ENCODE peak calls at places on chromosomes 13 and 19, in ten cellular contexts. One of them, this sample, is unnamed.

GRCh38 chr19:50418186-50419021 is at the start of gene SPIB:
- DNase-seq in stimulated activated CD8-positive, alpha-beta memory T cell treated with anti-CD3 and anti-CD28 coated beads, Interleukin-12 subunit alpha, Interleukin-12 subunit beta, amount 100 ng/mL, for 4 hours: no peak
- DNase-seq in EH: no peak
- DNase-seq in nephron progenitor cell: no peak
- DNase-seq in NCI-H2081: no peak
- DNase-seq in NCI-H2171 treated with DMSO at 0.1 percent for 48 hours: no peak
- DNase-seq in DMS153: no peak
- DNase-seq in amygdala: no peak
- DNase-seq in NCI-H1048: no peak
- DNase-seq in AG09309: no peak
- DNase-seq in this sample: no peak

GRCh38 chr19:42942187-42942789 is 5.3 kb upstream of the PSG7 start:
- DNase-seq in stimulated activated CD8-positive, alpha-beta memory T cell treated with anti-CD3 and anti-CD28 coated beads, Interleukin-12 subunit alpha, Interleukin-12 subunit beta, amount 100 ng/mL, for 4 hours: no peak
- DNase-seq in EH: no peak
- DNase-seq in nephron progenitor cell: no peak
- DNase-seq in NCI-H2081: no peak
- DNase-seq in NCI-H2171 treated with DMSO at 0.1 percent for 48 hours: no peak
- DNase-seq in DMS153: no peak
- DNase-seq in amygdala: no peak
- DNase-seq in NCI-H1048: no peak
- DNase-seq in AG09309: no peak
- DNase-seq in this sample: no peak

GRCh38 chr19:3359850-3360493 is 6.4 kb upstream of the NFIC start:
- DNase-seq in stimulated activated CD8-positive, alpha-beta memory T cell treated with anti-CD3 and anti-CD28 coated beads, Interleukin-12 subunit alpha, Interleukin-12 subunit beta, amount 100 ng/mL, for 4 hours: no peak
- DNase-seq in EH: no peak
- DNase-seq in nephron progenitor cell: peak
- DNase-seq in NCI-H2081: peak
- DNase-seq in NCI-H2171 treated with DMSO at 0.1 percent for 48 hours: no peak
- DNase-seq in DMS153: no peak
- DNase-seq in amygdala: no peak
- DNase-seq in NCI-H1048: no peak
- DNase-seq in AG09309: no peak
- DNase-seq in this sample: no peak

GRCh38 chr19:51784922-51785690 is 9.9 kb upstream of the FPR3 start:
- DNase-seq in stimulated activated CD8-positive, alpha-beta memory T cell treated with anti-CD3 and anti-CD28 coated beads, Interleukin-12 subunit alpha, Interleukin-12 subunit beta, amount 100 ng/mL, for 4 hours: no peak
- DNase-seq in EH: peak
- DNase-seq in nephron progenitor cell: no peak
- DNase-seq in NCI-H2081: no peak
- DNase-seq in NCI-H2171 treated with DMSO at 0.1 percent for 48 hours: no peak
- DNase-seq in DMS153: no peak
- DNase-seq in amygdala: no peak
- DNase-seq in NCI-H1048: no peak
- DNase-seq in AG09309: peak
- DNase-seq in this sample: no peak

GRCh38 chr13:75798353-75799245 is 162.5 kb downstream of the LMO7 start:
- DNase-seq in stimulated activated CD8-positive, alpha-beta memory T cell treated with anti-CD3 and anti-CD28 coated beads, Interleukin-12 subunit alpha, Interleukin-12 subunit beta, amount 100 ng/mL, for 4 hours: no peak
- DNase-seq in EH: peak
- DNase-seq in nephron progenitor cell: no peak
- DNase-seq in NCI-H2081: no peak
- DNase-seq in NCI-H2171 treated with DMSO at 0.1 percent for 48 hours: no peak
- DNase-seq in DMS153: no peak
- DNase-seq in amygdala: no peak
- DNase-seq in NCI-H1048: no peak
- DNase-seq in AG09309: peak
- DNase-seq in this sample: no peak

GRCh38 chr13:69243366-69243765 is 864.3 kb upstream of the ATXN8OS start:
- DNase-seq in stimulated activated CD8-positive, alpha-beta memory T cell treated with anti-CD3 and anti-CD28 coated beads, Interleukin-12 subunit alpha, Interleukin-12 subunit beta, amount 100 ng/mL, for 4 hours: no peak
- DNase-seq in EH: no peak
- DNase-seq in nephron progenitor cell: no peak
- DNase-seq in NCI-H2081: no peak
- DNase-seq in NCI-H2171 treated with DMSO at 0.1 percent for 48 hours: no peak
- DNase-seq in DMS153: peak
- DNase-seq in amygdala: no peak
- DNase-seq in NCI-H1048: no peak
- DNase-seq in AG09309: no peak
- DNase-seq in this sample: no peak

GRCh38 chr19:1299822-1300221 is 14.1 kb downstream of the EFNA2 start:
- DNase-seq in stimulated activated CD8-positive, alpha-beta memory T cell treated with anti-CD3 and anti-CD28 coated beads, Interleukin-12 subunit alpha, Interleukin-12 subunit beta, amount 100 ng/mL, for 4 hours: no peak
- DNase-seq in EH: no peak
- DNase-seq in nephron progenitor cell: no peak
- DNase-seq in NCI-H2081: no peak
- DNase-seq in NCI-H2171 treated with DMSO at 0.1 percent for 48 hours: no peak
- DNase-seq in DMS153: no peak
- DNase-seq in amygdala: no peak
- DNase-seq in NCI-H1048: no peak
- DNase-seq in AG09309: no peak
- DNase-seq in this sample: no peak

GRCh38 chr13:31699650-31700049 is 39.7 kb upstream of the RXFP2 start:
- DNase-seq in stimulated activated CD8-positive, alpha-beta memory T cell treated with anti-CD3 and anti-CD28 coated beads, Interleukin-12 subunit alpha, Interleukin-12 subunit beta, amount 100 ng/mL, for 4 hours: no peak
- DNase-seq in EH: peak
- DNase-seq in nephron progenitor cell: no peak
- DNase-seq in NCI-H2081: no peak
- DNase-seq in NCI-H2171 treated with DMSO at 0.1 percent for 48 hours: no peak
- DNase-seq in DMS153: no peak
- DNase-seq in amygdala: no peak
- DNase-seq in NCI-H1048: no peak
- DNase-seq in AG09309: no peak
- DNase-seq in this sample: no peak

GRCh38 chr19:2365201-2365970 is 5.3 kb downstream of the TMPRSS9 start:
- DNase-seq in stimulated activated CD8-positive, alpha-beta memory T cell treated with anti-CD3 and anti-CD28 coated beads, Interleukin-12 subunit alpha, Interleukin-12 subunit beta, amount 100 ng/mL, for 4 hours: no peak
- DNase-seq in EH: no peak
- DNase-seq in nephron progenitor cell: no peak
- DNase-seq in NCI-H2081: no peak
- DNase-seq in NCI-H2171 treated with DMSO at 0.1 percent for 48 hours: no peak
- DNase-seq in DMS153: no peak
- DNase-seq in amygdala: no peak
- DNase-seq in NCI-H1048: no peak
- DNase-seq in AG09309: no peak
- DNase-seq in this sample: no peak

GRCh38 chr13:99214691-99215090 is 14.0 kb downstream of the UBAC2 start:
- DNase-seq in stimulated activated CD8-positive, alpha-beta memory T cell treated with anti-CD3 and anti-CD28 coated beads, Interleukin-12 subunit alpha, Interleukin-12 subunit beta, amount 100 ng/mL, for 4 hours: no peak
- DNase-seq in EH: no peak
- DNase-seq in nephron progenitor cell: no peak
- DNase-seq in NCI-H2081: no peak
- DNase-seq in NCI-H2171 treated with DMSO at 0.1 percent for 48 hours: no peak
- DNase-seq in DMS153: no peak
- DNase-seq in amygdala: no peak
- DNase-seq in NCI-H1048: no peak
- DNase-seq in AG09309: no peak
- DNase-seq in this sample: no peak

GRCh38 chr13:111129465-111130110 is 14.5 kb downstream of the ARHGEF7 start:
- DNase-seq in stimulated activated CD8-positive, alpha-beta memory T cell treated with anti-CD3 and anti-CD28 coated beads, Interleukin-12 subunit alpha, Interleukin-12 subunit beta, amount 100 ng/mL, for 4 hours: no peak
- DNase-seq in EH: no peak
- DNase-seq in nephron progenitor cell: no peak
- DNase-seq in NCI-H2081: no peak
- DNase-seq in NCI-H2171 treated with DMSO at 0.1 percent for 48 hours: no peak
- DNase-seq in DMS153: no peak
- DNase-seq in amygdala: no peak
- DNase-seq in NCI-H1048: no peak
- DNase-seq in AG09309: no peak
- DNase-seq in this sample: no peak

GRCh38 chr13:87661471-87661870 is 9.7 kb upstream of the SLITRK5 start:
- DNase-seq in stimulated activated CD8-positive, alpha-beta memory T cell treated with anti-CD3 and anti-CD28 coated beads, Interleukin-12 subunit alpha, Interleukin-12 subunit beta, amount 100 ng/mL, for 4 hours: no peak
- DNase-seq in EH: no peak
- DNase-seq in nephron progenitor cell: no peak
- DNase-seq in NCI-H2081: no peak
- DNase-seq in NCI-H2171 treated with DMSO at 0.1 percent for 48 hours: no peak
- DNase-seq in DMS153: no peak
- DNase-seq in amygdala: no peak
- DNase-seq in NCI-H1048: no peak
- DNase-seq in AG09309: no peak
- DNase-seq in this sample: no peak

GRCh38 chr19:52941941-52942370 is 18.7 kb upstream of the ZNF888 start:
- DNase-seq in stimulated activated CD8-positive, alpha-beta memory T cell treated with anti-CD3 and anti-CD28 coated beads, Interleukin-12 subunit alpha, Interleukin-12 subunit beta, amount 100 ng/mL, for 4 hours: no peak
- DNase-seq in EH: peak
- DNase-seq in nephron progenitor cell: peak
- DNase-seq in NCI-H2081: no peak
- DNase-seq in NCI-H2171 treated with DMSO at 0.1 percent for 48 hours: peak
- DNase-seq in DMS153: no peak
- DNase-seq in amygdala: no peak
- DNase-seq in NCI-H1048: no peak
- DNase-seq in AG09309: no peak
- DNase-seq in this sample: no peak

GRCh38 chr13:113029487-113030258 is 60.7 kb downstream of the MCF2L start:
- DNase-seq in stimulated activated CD8-positive, alpha-beta memory T cell treated with anti-CD3 and anti-CD28 coated beads, Interleukin-12 subunit alpha, Interleukin-12 subunit beta, amount 100 ng/mL, for 4 hours: peak
- DNase-seq in EH: peak
- DNase-seq in nephron progenitor cell: peak
- DNase-seq in NCI-H2081: peak
- DNase-seq in NCI-H2171 treated with DMSO at 0.1 percent for 48 hours: peak
- DNase-seq in DMS153: peak
- DNase-seq in amygdala: peak
- DNase-seq in NCI-H1048: no peak
- DNase-seq in AG09309: no peak
- DNase-seq in this sample: no peak

GRCh38 chr19:1999856-2000515 is 15.5 kb downstream of the BTBD2 start:
- DNase-seq in stimulated activated CD8-positive, alpha-beta memory T cell treated with anti-CD3 and anti-CD28 coated beads, Interleukin-12 subunit alpha, Interleukin-12 subunit beta, amount 100 ng/mL, for 4 hours: no peak
- DNase-seq in EH: no peak
- DNase-seq in nephron progenitor cell: no peak
- DNase-seq in NCI-H2081: no peak
- DNase-seq in NCI-H2171 treated with DMSO at 0.1 percent for 48 hours: no peak
- DNase-seq in DMS153: no peak
- DNase-seq in amygdala: no peak
- DNase-seq in NCI-H1048: no peak
- DNase-seq in AG09309: no peak
- DNase-seq in this sample: no peak

GRCh38 chr19:51187395-51188226 is 37.3 kb upstream of the CD33 start:
- DNase-seq in stimulated activated CD8-positive, alpha-beta memory T cell treated with anti-CD3 and anti-CD28 coated beads, Interleukin-12 subunit alpha, Interleukin-12 subunit beta, amount 100 ng/mL, for 4 hours: no peak
- DNase-seq in EH: no peak
- DNase-seq in nephron progenitor cell: no peak
- DNase-seq in NCI-H2081: no peak
- DNase-seq in NCI-H2171 treated with DMSO at 0.1 percent for 48 hours: no peak
- DNase-seq in DMS153: no peak
- DNase-seq in amygdala: no peak
- DNase-seq in NCI-H1048: no peak
- DNase-seq in AG09309: no peak
- DNase-seq in this sample: no peak

GRCh38 chr19:46733693-46734240 is 12.1 kb upstream of the FKRP start:
- DNase-seq in stimulated activated CD8-positive, alpha-beta memory T cell treated with anti-CD3 and anti-CD28 coated beads, Interleukin-12 subunit alpha, Interleukin-12 subunit beta, amount 100 ng/mL, for 4 hours: no peak
- DNase-seq in EH: no peak
- DNase-seq in nephron progenitor cell: no peak
- DNase-seq in NCI-H2081: no peak
- DNase-seq in NCI-H2171 treated with DMSO at 0.1 percent for 48 hours: no peak
- DNase-seq in DMS153: no peak
- DNase-seq in amygdala: no peak
- DNase-seq in NCI-H1048: no peak
- DNase-seq in AG09309: no peak
- DNase-seq in this sample: no peak

GRCh38 chr19:51751655-51752054 is at the start of gene FPR1:
- DNase-seq in stimulated activated CD8-positive, alpha-beta memory T cell treated with anti-CD3 and anti-CD28 coated beads, Interleukin-12 subunit alpha, Interleukin-12 subunit beta, amount 100 ng/mL, for 4 hours: no peak
- DNase-seq in EH: no peak
- DNase-seq in nephron progenitor cell: no peak
- DNase-seq in NCI-H2081: no peak
- DNase-seq in NCI-H2171 treated with DMSO at 0.1 percent for 48 hours: no peak
- DNase-seq in DMS153: no peak
- DNase-seq in amygdala: no peak
- DNase-seq in NCI-H1048: no peak
- DNase-seq in AG09309: no peak
- DNase-seq in this sample: no peak

GRCh38 chr13:32212420-32212819 is 102.7 kb downstream of the ZAR1L start:
- DNase-seq in stimulated activated CD8-positive, alpha-beta memory T cell treated with anti-CD3 and anti-CD28 coated beads, Interleukin-12 subunit alpha, Interleukin-12 subunit beta, amount 100 ng/mL, for 4 hours: no peak
- DNase-seq in EH: peak
- DNase-seq in nephron progenitor cell: no peak
- DNase-seq in NCI-H2081: no peak
- DNase-seq in NCI-H2171 treated with DMSO at 0.1 percent for 48 hours: no peak
- DNase-seq in DMS153: no peak
- DNase-seq in amygdala: no peak
- DNase-seq in NCI-H1048: no peak
- DNase-seq in AG09309: peak
- DNase-seq in this sample: no peak

GRCh38 chr19:55258476-55258827 is 365 bp downstream of the PPP6R1 start:
- DNase-seq in stimulated activated CD8-positive, alpha-beta memory T cell treated with anti-CD3 and anti-CD28 coated beads, Interleukin-12 subunit alpha, Interleukin-12 subunit beta, amount 100 ng/mL, for 4 hours: no peak
- DNase-seq in EH: no peak
- DNase-seq in nephron progenitor cell: peak
- DNase-seq in NCI-H2081: no peak
- DNase-seq in NCI-H2171 treated with DMSO at 0.1 percent for 48 hours: no peak
- DNase-seq in DMS153: no peak
- DNase-seq in amygdala: no peak
- DNase-seq in NCI-H1048: no peak
- DNase-seq in AG09309: no peak
- DNase-seq in this sample: no peak

GRCh38 chr13:44884076-44884729 is 105.1 kb downstream of the NUFIP1 start:
- DNase-seq in stimulated activated CD8-positive, alpha-beta memory T cell treated with anti-CD3 and anti-CD28 coated beads, Interleukin-12 subunit alpha, Interleukin-12 subunit beta, amount 100 ng/mL, for 4 hours: no peak
- DNase-seq in EH: peak
- DNase-seq in nephron progenitor cell: no peak
- DNase-seq in NCI-H2081: no peak
- DNase-seq in NCI-H2171 treated with DMSO at 0.1 percent for 48 hours: no peak
- DNase-seq in DMS153: no peak
- DNase-seq in amygdala: no peak
- DNase-seq in NCI-H1048: no peak
- DNase-seq in AG09309: no peak
- DNase-seq in this sample: no peak

GRCh38 chr13:48192536-48192935 is 40.5 kb upstream of the ITM2B start:
- DNase-seq in stimulated activated CD8-positive, alpha-beta memory T cell treated with anti-CD3 and anti-CD28 coated beads, Interleukin-12 subunit alpha, Interleukin-12 subunit beta, amount 100 ng/mL, for 4 hours: no peak
- DNase-seq in EH: no peak
- DNase-seq in nephron progenitor cell: no peak
- DNase-seq in NCI-H2081: no peak
- DNase-seq in NCI-H2171 treated with DMSO at 0.1 percent for 48 hours: peak
- DNase-seq in DMS153: no peak
- DNase-seq in amygdala: no peak
- DNase-seq in NCI-H1048: no peak
- DNase-seq in AG09309: no peak
- DNase-seq in this sample: no peak

GRCh38 chr13:19181621-19182485 is at the start of gene TUBA3C:
- DNase-seq in stimulated activated CD8-positive, alpha-beta memory T cell treated with anti-CD3 and anti-CD28 coated beads, Interleukin-12 subunit alpha, Interleukin-12 subunit beta, amount 100 ng/mL, for 4 hours: no peak
- DNase-seq in EH: no peak
- DNase-seq in nephron progenitor cell: no peak
- DNase-seq in NCI-H2081: no peak
- DNase-seq in NCI-H2171 treated with DMSO at 0.1 percent for 48 hours: no peak
- DNase-seq in DMS153: peak
- DNase-seq in amygdala: no peak
- DNase-seq in NCI-H1048: no peak
- DNase-seq in AG09309: no peak
- DNase-seq in this sample: no peak

GRCh38 chr19:6738726-6739389 is 622 bp upstream of the TRIP10 start:
- DNase-seq in stimulated activated CD8-positive, alpha-beta memory T cell treated with anti-CD3 and anti-CD28 coated beads, Interleukin-12 subunit alpha, Interleukin-12 subunit beta, amount 100 ng/mL, for 4 hours: no peak
- DNase-seq in EH: no peak
- DNase-seq in nephron progenitor cell: peak
- DNase-seq in NCI-H2081: no peak
- DNase-seq in NCI-H2171 treated with DMSO at 0.1 percent for 48 hours: peak
- DNase-seq in DMS153: no peak
- DNase-seq in amygdala: no peak
- DNase-seq in NCI-H1048: no peak
- DNase-seq in AG09309: no peak
- DNase-seq in this sample: peak

GRCh38 chr19:29524912-29525870 is 603 bp upstream of the VSTM2B start:
- DNase-seq in stimulated activated CD8-positive, alpha-beta memory T cell treated with anti-CD3 and anti-CD28 coated beads, Interleukin-12 subunit alpha, Interleukin-12 subunit beta, amount 100 ng/mL, for 4 hours: no peak
- DNase-seq in EH: no peak
- DNase-seq in nephron progenitor cell: peak
- DNase-seq in NCI-H2081: no peak
- DNase-seq in NCI-H2171 treated with DMSO at 0.1 percent for 48 hours: peak
- DNase-seq in DMS153: no peak
- DNase-seq in amygdala: peak
- DNase-seq in NCI-H1048: no peak
- DNase-seq in AG09309: no peak
- DNase-seq in this sample: no peak

GRCh38 chr19:48615145-48616040 is 517 bp upstream of the FAM83E start:
- DNase-seq in stimulated activated CD8-positive, alpha-beta memory T cell treated with anti-CD3 and anti-CD28 coated beads, Interleukin-12 subunit alpha, Interleukin-12 subunit beta, amount 100 ng/mL, for 4 hours: no peak
- DNase-seq in EH: no peak
- DNase-seq in nephron progenitor cell: no peak
- DNase-seq in NCI-H2081: no peak
- DNase-seq in NCI-H2171 treated with DMSO at 0.1 percent for 48 hours: peak
- DNase-seq in DMS153: no peak
- DNase-seq in amygdala: no peak
- DNase-seq in NCI-H1048: no peak
- DNase-seq in AG09309: no peak
- DNase-seq in this sample: no peak

GRCh38 chr19:43555185-43555770 is 20.0 kb downstream of the XRCC1 start:
- DNase-seq in stimulated activated CD8-positive, alpha-beta memory T cell treated with anti-CD3 and anti-CD28 coated beads, Interleukin-12 subunit alpha, Interleukin-12 subunit beta, amount 100 ng/mL, for 4 hours: peak
- DNase-seq in EH: peak
- DNase-seq in nephron progenitor cell: peak
- DNase-seq in NCI-H2081: peak
- DNase-seq in NCI-H2171 treated with DMSO at 0.1 percent for 48 hours: peak
- DNase-seq in DMS153: no peak
- DNase-seq in amygdala: peak
- DNase-seq in NCI-H1048: no peak
- DNase-seq in AG09309: no peak
- DNase-seq in this sample: no peak

GRCh38 chr13:93293716-93294115 is 67.1 kb downstream of the GPC6 start:
- DNase-seq in stimulated activated CD8-positive, alpha-beta memory T cell treated with anti-CD3 and anti-CD28 coated beads, Interleukin-12 subunit alpha, Interleukin-12 subunit beta, amount 100 ng/mL, for 4 hours: no peak
- DNase-seq in EH: no peak
- DNase-seq in nephron progenitor cell: no peak
- DNase-seq in NCI-H2081: no peak
- DNase-seq in NCI-H2171 treated with DMSO at 0.1 percent for 48 hours: no peak
- DNase-seq in DMS153: no peak
- DNase-seq in amygdala: no peak
- DNase-seq in NCI-H1048: no peak
- DNase-seq in AG09309: no peak
- DNase-seq in this sample: no peak